ENCODE peak calls at places on chromosomes 7 and 10, in five cellular contexts. Y, N, V, J and L are unnamed samples.

GRCh38 chr7:27487509-27487908 is 175.2 kb downstream of the HIBADH start:
- DNase-seq in Y (no peak), V (no peak), N (no peak), J (no peak), L (no peak)

GRCh38 chr7:30074422-30075030 is 46.3 kb downstream of the PLEKHA8 start:
- DNase-seq in J (no peak), V (no peak), N (no peak), Y (no peak), L (no peak)

GRCh38 chr10:988667-989545 is 672 bp downstream of the GTPBP4 start:
- DNase-seq in Y (no peak), J (no peak), V (no peak), N (no peak), L (no peak)

GRCh38 chr10:64537931-64538330 is 1016.7 kb downstream of the REEP3 start:
- DNase-seq in N (no peak), V (no peak), Y (no peak), J (no peak), L (no peak)

GRCh38 chr10:43258922-43259247 is 8.0 kb downstream of the RASGEF1A start:
- DNase-seq in Y (no peak), N (no peak), V (no peak), J (no peak), L (no peak)

GRCh38 chr7:137122145-137122544 is 221.4 kb downstream of the PTN start:
- DNase-seq in V (no peak), J (no peak), Y (no peak), N (no peak), L (no peak)

GRCh38 chr10:4181690-4182089 is 396.7 kb upstream of the KLF6 start:
- DNase-seq in Y (no peak), N (no peak), J (no peak), V (no peak), L (no peak)

GRCh38 chr10:7922707-7923106 is 104.4 kb downstream of the TAF3 start:
- DNase-seq in Y (no peak), J (no peak), V (no peak), N (no peak), L (no peak)

GRCh38 chr10:78931333-78932083 is 137.3 kb upstream of the ZMIZ1 start:
- DNase-seq in N (no peak), Y (peak), V (peak), J (peak), L (no peak)

GRCh38 chr10:13219685-13220670 is 14.2 kb downstream of the UCMA start:
- DNase-seq in Y (no peak), N (no peak), V (no peak), J (peak), L (peak)

GRCh38 chr7:468141-468540 is 51.5 kb downstream of the PDGFA start:
- DNase-seq in V (no peak), N (no peak), J (no peak), Y (no peak), L (no peak)

GRCh38 chr7:55964802-55965470 is 551 bp downstream of the NIPSNAP2 start:
- DNase-seq in Y (peak), V (peak), N (peak), J (peak), L (peak)

GRCh38 chr7:50300336-50300735 is 4.2 kb upstream of the IKZF1 start:
- DNase-seq in N (no peak), J (no peak), V (no peak), Y (no peak), L (no peak)

DNA sequence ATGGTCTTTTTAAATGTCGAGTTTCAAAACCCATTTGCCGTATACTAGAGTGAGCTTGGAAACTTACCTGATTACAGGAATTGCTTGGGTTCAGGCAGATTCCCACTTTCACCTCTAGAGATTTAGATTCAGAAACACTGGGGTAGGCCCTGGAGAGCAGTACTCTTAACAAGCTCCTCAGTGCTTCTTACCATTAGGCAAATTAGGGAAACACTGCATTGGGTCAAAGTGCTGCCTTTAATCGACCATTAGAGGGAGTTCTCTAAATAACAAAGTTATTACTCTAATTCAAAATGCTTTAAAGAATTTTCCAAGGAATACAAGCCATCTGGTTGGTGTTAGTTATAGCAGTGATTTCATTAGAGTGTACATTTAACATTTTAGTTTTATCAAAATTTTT is 324.6 kb downstream of the GFRA1 start:
- DNase-seq in V (no peak), Y (no peak), N (no peak), J (no peak), L (no peak)
- TF ChIP-seq CTCF in V (peak), Y (no peak), N (peak), J (no peak), L (peak)

GRCh38 chr10:9875353-9875752 is 1142.3 kb upstream of the CELF2 start:
- DNase-seq in J (no peak), Y (no peak), V (no peak), N (no peak), L (no peak)

GRCh38 chr10:9877978-9878377 is 1139.7 kb upstream of the CELF2 start:
- DNase-seq in V (no peak), Y (no peak), N (no peak), J (no peak), L (no peak)

DNA sequence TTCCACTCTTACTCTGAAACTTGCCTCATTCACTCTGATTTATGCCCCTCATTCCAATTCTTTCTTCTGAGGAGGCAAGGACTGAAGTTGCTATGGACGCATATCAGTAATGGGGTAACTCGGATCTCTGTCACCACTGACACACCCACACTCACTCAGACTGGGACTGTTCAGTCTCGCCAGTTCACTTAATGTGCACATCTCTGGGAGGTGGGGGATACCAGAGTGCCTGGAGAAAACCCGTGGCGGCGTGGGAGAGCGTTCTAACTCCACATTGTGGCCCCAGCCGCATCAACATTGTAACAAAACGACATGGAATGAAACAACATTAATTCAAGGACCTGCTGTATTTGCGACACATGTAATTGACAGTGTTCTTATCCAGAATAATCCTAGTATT is 1139.2 kb upstream of the CELF2 start:
- DNase-seq in Y (no peak), N (no peak), J (no peak), V (no peak), L (no peak)
- H3K4me3 ChIP-seq in Y (no peak), N (no peak), J (no peak), V (no peak), L (no peak)

GRCh38 chr10:9195385-9195784 is 1140.9 kb downstream of the GATA3 start:
- DNase-seq in V (no peak), J (no peak), N (no peak), Y (no peak), L (no peak)

GRCh38 chr10:9193120-9193519 is 1138.6 kb downstream of the GATA3 start:
- DNase-seq in N (no peak), V (no peak), Y (no peak), J (no peak), L (no peak)

DNA sequence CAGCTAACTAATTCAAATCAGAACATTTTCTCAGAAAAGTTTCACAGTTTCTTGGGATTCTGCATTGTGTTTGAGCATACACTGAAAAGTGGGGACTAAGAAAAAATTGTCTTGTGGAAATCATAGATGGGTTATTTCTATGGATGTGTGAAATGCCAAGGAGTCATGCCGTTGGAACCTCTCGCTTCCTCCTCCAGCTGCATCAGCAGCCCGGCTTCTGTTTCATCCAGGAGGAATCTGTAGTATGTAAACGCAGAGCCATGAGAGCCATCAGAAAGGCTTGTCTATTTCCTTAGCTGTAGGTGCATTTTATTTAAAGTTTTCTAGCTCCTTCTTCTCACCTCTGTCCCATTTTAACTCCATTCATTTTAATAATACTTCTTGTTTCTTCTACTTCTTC is 1144.1 kb downstream of the GATA3 start:
- DNase-seq in J (no peak), V (no peak), Y (no peak), N (no peak), L (no peak)
- H3K27ac ChIP-seq in J (no peak), V (no peak), Y (no peak), N (no peak), L (no peak)

DNA sequence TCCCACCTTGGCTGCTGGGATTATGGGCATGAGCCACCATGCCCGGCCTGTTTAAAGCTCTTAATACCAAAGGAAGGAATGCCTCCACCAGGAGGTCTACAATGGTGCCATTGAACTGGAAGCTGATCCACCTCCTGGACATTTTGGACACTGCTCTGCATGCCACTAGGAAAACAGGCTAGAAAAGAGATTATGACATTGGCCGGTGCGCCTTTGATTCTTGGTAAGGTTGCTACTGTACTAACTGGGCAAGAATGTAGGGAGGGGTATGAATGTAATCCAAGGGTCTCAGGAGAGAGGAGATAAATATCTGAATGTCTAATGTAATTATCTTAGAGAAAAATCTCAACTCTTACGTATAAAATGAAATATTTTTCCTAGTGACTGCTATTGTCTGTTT is 21.7 kb upstream of the TSGA13 start:
- DNase-seq in Y (no peak), J (no peak), V (no peak), N (no peak), L (no peak)
- TF ChIP-seq CTCF in Y (no peak), J (no peak), V (no peak), N (no peak), L (no peak)

GRCh38 chr7:22389892-22390291 is 32.9 kb upstream of the RAPGEF5 start:
- DNase-seq in N (no peak), V (no peak), Y (no peak), J (no peak), L (no peak)
- H3K4me3 ChIP-seq in N (no peak), V (no peak), Y (no peak), J (no peak), L (no peak)

DNA sequence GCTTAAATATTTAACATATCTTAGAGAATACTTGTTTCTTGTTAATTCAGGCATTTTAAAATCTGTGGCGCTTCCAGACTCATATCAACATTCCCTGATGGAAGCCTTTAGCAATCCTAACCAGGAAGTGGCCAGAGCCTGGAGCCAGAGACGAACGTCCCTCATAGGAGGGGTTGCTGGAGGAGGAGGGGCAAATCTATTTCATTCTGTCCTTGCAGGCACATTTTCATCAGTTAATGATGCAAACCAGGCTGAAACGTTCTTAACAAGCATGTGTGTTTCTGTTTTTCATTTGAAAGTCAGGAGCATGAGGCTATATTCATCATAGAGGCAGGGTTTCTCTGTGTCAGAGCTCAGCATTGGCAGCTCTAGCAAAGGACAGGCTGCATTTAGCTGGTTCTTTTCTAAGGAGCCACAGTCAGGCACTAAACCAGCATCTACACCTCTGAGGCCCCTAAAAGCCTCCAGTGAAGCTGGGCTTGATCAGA is 17.8 kb upstream of the IFIT2 start:
- DNase-seq in N (no peak), V (peak), Y (peak), J (peak), L (peak)
- H3K27ac ChIP-seq in N (peak), V (peak), Y (peak), J (peak), L (peak)

GRCh38 chr10:93431361-93431760 is 50.8 kb downstream of the MYOF start:
- DNase-seq in Y (no peak), N (no peak), V (no peak), J (peak), L (no peak)
- TF ChIP-seq CTCF in Y (no peak), N (no peak), V (no peak), J (no peak), L (no peak)

GRCh38 chr10:21015838-21016237 is 118.7 kb upstream of the NEBL start:
- DNase-seq in J (no peak), V (no peak), Y (no peak), N (no peak), L (no peak)
- H3K4me3 ChIP-seq in J (no peak), V (no peak), Y (no peak), N (no peak), L (no peak)

DNA sequence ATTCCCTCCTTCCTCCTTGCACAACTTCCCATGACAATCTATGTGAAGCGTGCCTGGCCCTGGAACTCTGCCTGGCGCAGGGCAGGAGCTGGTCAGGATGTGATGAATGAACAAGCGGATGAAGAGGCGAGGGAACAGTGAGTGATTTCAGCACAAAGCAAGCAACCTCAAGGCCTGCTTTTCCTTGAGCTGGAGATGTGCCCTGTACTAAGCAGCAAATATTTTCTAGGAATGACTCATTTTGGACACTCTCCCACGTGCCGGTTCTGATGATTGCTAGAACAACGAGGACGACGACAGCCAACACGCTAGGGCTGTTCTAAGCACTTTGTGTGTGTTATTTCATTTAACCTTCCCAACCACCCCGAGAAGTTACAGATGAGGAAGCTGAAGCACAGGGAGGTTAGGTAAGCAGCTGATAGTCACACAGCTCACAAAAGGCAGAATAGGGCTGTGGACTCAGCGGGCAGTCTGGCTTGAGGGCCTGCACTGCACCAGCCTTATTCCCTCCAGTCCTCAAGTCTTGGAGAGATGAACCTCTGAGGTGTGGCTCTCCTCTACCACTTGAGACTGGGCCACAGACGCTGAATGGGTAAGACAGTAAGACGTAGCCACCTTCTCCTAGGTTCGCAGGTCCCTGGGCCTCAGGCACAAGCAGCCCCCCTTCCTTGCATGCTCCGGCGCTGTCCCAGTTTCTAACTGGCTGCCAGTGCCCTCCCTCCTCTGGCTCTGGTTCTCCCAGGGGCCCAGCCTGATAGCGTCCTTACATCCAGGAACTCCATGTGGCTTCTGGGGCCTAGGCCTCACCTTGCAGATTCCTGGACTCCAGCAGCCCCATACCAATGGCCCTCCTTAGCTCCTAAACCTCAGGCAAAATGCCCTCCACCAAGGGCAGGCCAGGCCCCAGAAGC is 59.0 kb downstream of the YKT6 start:
- DNase-seq in J (peak), N (no peak), V (peak), Y (peak), L (peak)
- H3K27ac ChIP-seq in J (peak), N (peak), V (peak), Y (no peak), L (no peak)

GRCh38 chr7:142587578-142588191 is 161.6 kb upstream of the PRSS1 start:
- DNase-seq in N (no peak), V (no peak), J (no peak), Y (no peak), L (no peak)
- TF ChIP-seq CTCF in N (peak), V (no peak), J (no peak), Y (no peak), L (no peak)